ENCODE peak calls at places on chromosomes 6 and 20, in six cellular contexts. C is upper lobe of right lung, O is uterus, A is heart left ventricle, Y is fibroblast of lung, J is GM23248. P is an unnamed sample.
A peak's percentile ranks its signal among the peaks of the same experiment; 100 is the strongest.

GRCh38 chr6:88679841-88680240 is 283.6 kb downstream of the RNGTT start:
- DNase-seq in O (no peak), C (no peak), J (no peak), Y (no peak), A (no peak), P (no peak)

GRCh38 chr6:42571611-42572342 is 7.9 kb downstream of the UBR2 start:
- DNase-seq in A (no peak), Y (peak; percentile 28), O (no peak), C (no peak), J (peak; percentile 20), P (no peak)

GRCh38 chr6:42113929-42114636 is 28.3 kb downstream of the C6orf132 start:
- DNase-seq in C (no peak), Y (no peak), A (no peak), J (peak; percentile 20), O (no peak), P (no peak)

GRCh38 chr6:93848011-93848620 is 428.8 kb upstream of the EPHA7 start:
- DNase-seq in Y (no peak), O (no peak), A (no peak), C (no peak), J (no peak), P (no peak)

GRCh38 chr6:102813489-102814275 is 1420.2 kb downstream of the GRIK2 start:
- DNase-seq in O (no peak), C (no peak), J (no peak), Y (no peak), A (no peak), P (no peak)

GRCh38 chr20:61271273-61272221 is 19.5 kb downstream of the CDH4 start:
- DNase-seq in C (no peak), Y (peak; percentile 31), O (no peak), J (no peak), A (no peak), P (no peak)

GRCh38 chr20:61437280-61438206 is 185.5 kb downstream of the CDH4 start:
- DNase-seq in Y (peak; percentile 94), C (no peak), J (peak; percentile 12), A (no peak), O (no peak), P (peak; percentile 21)

GRCh38 chr6:37155394-37156312 is 14.3 kb upstream of the PIM1 start:
- DNase-seq in J (no peak), A (no peak), Y (no peak), C (no peak), O (no peak), P (no peak)

GRCh38 chr20:21229163-21229562 is 74.0 kb upstream of the XRN2 start:
- DNase-seq in Y (no peak), C (no peak), O (no peak), J (peak; percentile 70), A (no peak), P (no peak)

GRCh38 chr6:88538130-88538706 is 372.1 kb upstream of the CNR1 start:
- DNase-seq in A (no peak), J (peak; percentile 20), Y (no peak), C (no peak), O (no peak), P (no peak)

GRCh38 chr6:98970469-98970868 is 22.7 kb upstream of the FBXL4 start:
- DNase-seq in J (no peak), A (no peak), O (no peak), Y (no peak), C (no peak), P (no peak)

GRCh38 chr6:74976026-74976425 is 229.8 kb downstream of the COL12A1 start:
- DNase-seq in Y (no peak), J (no peak), C (no peak), A (no peak), O (no peak), P (no peak)

GRCh38 chr20:47540443-47541354 is 39.0 kb downstream of the NCOA3 start:
- DNase-seq in O (no peak), A (no peak), Y (peak; percentile 20), C (no peak), J (peak; percentile 50), P (no peak)

GRCh38 chr20:52279667-52280180 is 88.1 kb upstream of the ZFP64 start:
- DNase-seq in J (peak; percentile 36), A (no peak), Y (peak; percentile 85), O (no peak), C (no peak), P (no peak)

GRCh38 chr6:53793318-53793975 is 1.4 kb upstream of the LRRC1 start:
- DNase-seq in A (no peak), O (peak; percentile 47), Y (peak; percentile 66), C (peak; percentile 70), J (peak; percentile 70), P (no peak)

GRCh38 chr6:4364711-4365110 is 229.3 kb upstream of the ECI2 start:
- DNase-seq in A (no peak), Y (no peak), O (no peak), J (no peak), C (no peak), P (no peak)

GRCh38 chr20:44745560-44746366 is at the start of gene KCNK15:
- DNase-seq in J (peak; percentile 71), A (no peak), Y (no peak), C (peak; percentile 74), O (peak; percentile 54), P (peak; percentile 55)

GRCh38 chr20:24829649-24830370 is 119.3 kb upstream of the CST7 start:
- DNase-seq in O (no peak), A (no peak), Y (no peak), J (no peak), C (no peak), P (no peak)

GRCh38 chr20:26134606-26135005 is 438.0 kb upstream of the ZNF337 start:
- DNase-seq in C (no peak), Y (no peak), A (no peak), J (no peak), O (no peak), P (no peak)

GRCh38 chr6:149990672-149991402 is 27.1 kb downstream of the ULBP1 start:
- DNase-seq in Y (no peak), A (no peak), J (peak; percentile 32), O (no peak), C (no peak), P (no peak)

GRCh38 chr6:24832794-24833193 is 34.1 kb upstream of the ARMH2 start:
- DNase-seq in J (no peak), C (no peak), Y (no peak), A (no peak), O (no peak), P (no peak)

GRCh38 chr6:37741757-37742400 is 44.2 kb upstream of the MDGA1 start:
- DNase-seq in C (no peak), A (no peak), J (peak; percentile 30), O (no peak), Y (no peak), P (peak; percentile 19)

GRCh38 chr6:145783796-145784195 is 30.8 kb downstream of the FBXO30 start:
- DNase-seq in A (no peak), J (no peak), O (no peak), Y (no peak), C (no peak), P (no peak)

GRCh38 chr6:121951077-121951476 is 448.4 kb upstream of the HSF2 start:
- DNase-seq in C (no peak), J (no peak), O (no peak), Y (no peak), A (no peak), P (no peak)

GRCh38 chr6:128919412-128919811 is 36.5 kb downstream of the LAMA2 start:
- DNase-seq in A (no peak), J (peak; percentile 90), O (no peak), C (no peak), Y (peak; percentile 28), P (no peak)

DNA sequence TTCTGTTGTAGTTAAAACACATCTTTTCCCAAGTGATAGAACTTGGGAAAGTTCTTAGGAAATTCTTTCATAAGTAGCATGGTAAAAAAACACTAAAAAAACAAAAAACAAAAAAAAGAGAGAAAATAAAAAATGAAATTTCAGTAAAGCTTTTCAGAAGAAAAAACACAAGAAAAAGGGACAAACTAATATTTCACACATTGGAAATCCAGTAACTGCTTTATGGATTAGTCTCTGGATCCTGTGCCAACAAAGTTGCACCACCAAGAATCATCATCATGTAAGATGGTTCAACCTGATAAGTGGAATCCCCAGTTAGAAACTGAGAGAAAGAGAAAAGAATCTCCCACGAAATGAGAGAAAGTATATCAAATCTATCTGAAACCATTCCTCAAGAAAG is 144.2 kb downstream of the GMDS start:
- DNase-seq in O (no peak), J (peak; percentile 25), Y (no peak), C (no peak), A (no peak), P (no peak)
- H3K4me3 ChIP-seq in O (no peak overlapping the region), J (no peak overlapping the region), Y (no peak overlapping the region), C (no peak overlapping the region), A (no peak overlapping the region), P (no peak overlapping the region)

GRCh38 chr20:59165794-59166709 is 2.4 kb downstream of the ZNF831 start:
- DNase-seq in J (no peak), C (no peak), A (no peak), Y (no peak), O (no peak), P (no peak)
- H3K4me3 ChIP-seq in J (no peak overlapping the region), C (no peak overlapping the region), A (no peak overlapping the region), Y (no peak overlapping the region), O (no peak overlapping the region), P (no peak overlapping the region)

DNA sequence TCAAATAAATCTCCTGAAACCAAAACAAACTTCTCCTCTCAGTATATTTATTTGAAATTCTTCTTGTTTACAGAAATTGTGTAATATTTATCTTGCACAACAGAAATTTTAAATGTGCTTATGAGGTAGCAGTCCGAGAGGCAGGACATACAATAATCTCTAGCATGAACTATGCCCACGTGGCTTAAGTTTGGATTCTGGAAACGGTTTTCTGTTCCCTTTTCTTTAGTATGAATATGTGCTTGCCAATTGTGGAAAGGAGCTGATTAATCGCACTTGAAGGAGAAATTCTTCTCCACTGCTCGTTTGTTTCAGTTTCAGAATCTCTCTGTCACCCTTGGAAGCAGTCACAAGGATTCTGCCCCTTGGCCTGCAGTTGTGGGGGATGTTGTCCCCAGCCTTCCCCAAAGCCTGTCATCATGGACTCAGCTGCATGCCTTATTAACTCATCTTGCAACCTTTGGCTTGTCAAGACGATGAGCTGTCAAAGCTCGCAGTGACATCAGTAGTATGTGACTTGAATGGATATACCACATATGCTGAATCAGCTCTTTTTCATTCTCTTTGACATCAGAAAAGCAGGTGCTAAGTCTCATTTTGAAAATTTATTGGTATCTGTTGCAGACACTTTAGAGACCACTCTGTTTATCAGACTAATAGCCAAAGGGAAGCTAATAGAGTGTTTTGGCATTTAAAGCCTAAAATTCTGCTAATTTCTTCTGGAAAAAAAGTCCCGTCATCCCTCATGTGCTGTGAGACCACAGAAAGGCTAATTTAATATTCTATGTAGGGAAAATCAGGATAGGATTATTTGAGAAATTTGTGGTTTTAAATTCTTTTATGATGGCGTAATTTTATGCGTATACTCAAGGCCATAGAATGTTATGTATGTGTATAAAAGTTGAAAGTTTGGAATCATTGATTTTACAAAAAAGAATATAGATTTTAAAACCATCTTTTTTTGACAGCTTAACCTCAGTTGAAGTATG is 186.8 kb downstream of the ARID1B start:
- DNase-seq in O (no peak), C (no peak), A (no peak), Y (peak; percentile 83), J (peak; percentile 64), P (no peak)
- H3K4me3 ChIP-seq in O (no peak overlapping the region), C (peak overlapping the region; percentile 28), A (peak overlapping the region; percentile 28), Y (peak overlapping the region; percentile 31), J (peak overlapping the region; percentile 67), P (peak overlapping the region; percentile 49)

DNA sequence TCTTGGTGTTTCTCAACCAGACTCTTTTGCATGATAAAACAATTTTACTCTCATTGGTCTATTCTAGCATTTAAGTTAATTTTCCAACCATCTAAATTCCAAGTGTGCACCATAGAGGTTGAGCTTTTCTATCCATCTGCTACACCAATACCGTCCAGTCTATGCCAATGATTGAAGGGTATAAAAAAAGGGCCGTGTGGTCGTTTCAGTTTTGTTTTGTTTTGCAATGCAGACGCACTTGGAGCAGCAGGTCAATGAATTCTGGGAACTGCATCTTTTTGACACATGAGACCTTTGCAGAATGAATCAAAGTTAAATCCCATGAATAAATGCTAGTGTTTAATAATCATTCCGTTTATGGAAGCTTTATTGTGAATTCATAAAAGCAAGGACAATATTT is 650.0 kb upstream of the GJE1 start:
- DNase-seq in Y (peak; percentile 58), C (no peak), J (peak; percentile 33), O (no peak), A (no peak), P (no peak)
- H3K4me3 ChIP-seq in Y (peak overlapping the region; percentile 3), C (peak overlapping the region; percentile 39), J (peak overlapping the region; percentile 66), O (no peak overlapping the region), A (peak overlapping the region; percentile 35), P (peak overlapping the region; percentile 49)